ENCODE peak calls at places on chromosomes 6 and 20, in five cellular contexts. Y is left lung; B is CD4-positive, CD25-positive, alpha-beta regulatory T cell; O is neural progenitor cell; T is fibroblast of pulmonary artery. I is an unnamed sample.

GRCh38 chr6:125306756-125307149 is 5.0 kb upstream of the HDDC2 start:
- DNase-seq in T (no peak), B (no peak), O (no peak), Y (no peak), I (no peak)

GRCh38 chr6:157461000-157461915 is 80.3 kb downstream of the ZDHHC14 start:
- DNase-seq in T (peak), Y (no peak), B (no peak), O (peak), I (peak)

GRCh38 chr6:137378100-137378390 is 116.1 kb downstream of the OLIG3 start:
- DNase-seq in O (no peak), B (no peak), T (no peak), Y (no peak), I (no peak)

GRCh38 chr20:13331536-13331935 is 110.5 kb downstream of the ISM1 start:
- DNase-seq in B (no peak), T (peak), O (no peak), Y (no peak), I (no peak)

GRCh38 chr6:17101422-17102257 is at the start of gene STMND1:
- DNase-seq in Y (peak), T (peak), B (no peak), O (peak), I (peak)

GRCh38 chr20:51431321-51431720 is 111.2 kb downstream of the NFATC2 start:
- DNase-seq in T (no peak), O (no peak), Y (no peak), B (no peak), I (no peak)

GRCh38 chr20:9070304-9070703 is 1.4 kb downstream of the PLCB4 start:
- DNase-seq in Y (no peak), O (no peak), B (no peak), T (no peak), I (no peak)

GRCh38 chr20:63023071-63023835 is 16.5 kb upstream of the BHLHE23 start:
- DNase-seq in Y (peak), T (no peak), B (no peak), O (no peak), I (no peak)

GRCh38 chr6:13453771-13454251 is 33.6 kb downstream of the GFOD1 start:
- DNase-seq in O (no peak), Y (no peak), B (no peak), T (peak), I (peak)

GRCh38 chr6:170209354-170210025 is 81.4 kb downstream of the DLL1 start:
- DNase-seq in O (no peak), T (no peak), B (no peak), Y (no peak), I (no peak)

GRCh38 chr20:51389543-51389924 is 153.0 kb downstream of the NFATC2 start:
- DNase-seq in Y (no peak), O (no peak), T (no peak), B (no peak), I (no peak)

GRCh38 chr6:3328145-3328544 is 69.4 kb downstream of the PSMG4 start:
- DNase-seq in B (no peak), Y (no peak), T (peak), O (no peak), I (no peak)

GRCh38 chr20:4633780-4634179 is 87.9 kb upstream of the PRND start:
- DNase-seq in O (no peak), T (peak), Y (no peak), B (no peak), I (peak)

GRCh38 chr6:92977018-92977417 is 442.3 kb downstream of the EPHA7 start:
- DNase-seq in T (no peak), B (no peak), O (no peak), Y (no peak), I (no peak)

GRCh38 chr20:44017905-44018683 is 103.4 kb downstream of the TOX2 start:
- DNase-seq in O (no peak), T (peak), B (no peak), Y (no peak), I (peak)

GRCh38 chr6:86936834-86937218 is 502 bp upstream of the HTR1E start:
- DNase-seq in O (peak), B (no peak), T (no peak), Y (peak), I (no peak)

GRCh38 chr6:36692220-36692619 is 5.4 kb upstream of the RAB44 start:
- DNase-seq in B (no peak), O (no peak), Y (no peak), T (no peak), I (no peak)

GRCh38 chr6:154274175-154274574 is 82.4 kb downstream of the IPCEF1 start:
- DNase-seq in O (no peak), T (no peak), B (no peak), Y (no peak), I (no peak)

DNA sequence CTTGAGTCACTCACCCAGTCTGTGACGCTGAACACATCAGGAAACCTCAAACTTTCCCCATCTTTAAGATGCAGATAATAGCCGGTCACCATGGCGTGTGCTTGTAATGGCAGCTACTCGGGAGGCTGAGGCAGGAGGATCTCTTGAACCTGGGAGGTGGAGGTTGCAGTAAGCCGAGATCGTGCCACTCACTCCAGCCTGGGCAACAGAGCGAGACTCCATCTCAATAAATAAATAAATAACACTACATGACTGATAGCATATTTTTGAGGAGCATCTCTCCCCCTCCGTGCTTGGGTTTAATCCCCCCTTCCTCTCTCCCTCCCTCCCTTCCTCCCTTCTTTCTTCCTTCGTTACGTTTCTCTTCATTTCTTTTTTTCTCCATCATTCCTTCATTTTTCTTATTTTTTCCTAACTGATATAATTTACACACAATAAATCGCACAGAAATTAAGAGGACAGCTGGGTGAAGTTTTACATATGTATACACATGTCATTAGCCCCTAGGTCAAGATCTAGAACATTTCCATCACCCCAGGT is 51.3 kb upstream of the EZR start:
- DNase-seq in Y (no peak), O (no peak), B (no peak), T (no peak), I (no peak)
- H3K4me3 ChIP-seq in Y (no peak), O (no peak), B (peak), T (peak), I (peak)

DNA sequence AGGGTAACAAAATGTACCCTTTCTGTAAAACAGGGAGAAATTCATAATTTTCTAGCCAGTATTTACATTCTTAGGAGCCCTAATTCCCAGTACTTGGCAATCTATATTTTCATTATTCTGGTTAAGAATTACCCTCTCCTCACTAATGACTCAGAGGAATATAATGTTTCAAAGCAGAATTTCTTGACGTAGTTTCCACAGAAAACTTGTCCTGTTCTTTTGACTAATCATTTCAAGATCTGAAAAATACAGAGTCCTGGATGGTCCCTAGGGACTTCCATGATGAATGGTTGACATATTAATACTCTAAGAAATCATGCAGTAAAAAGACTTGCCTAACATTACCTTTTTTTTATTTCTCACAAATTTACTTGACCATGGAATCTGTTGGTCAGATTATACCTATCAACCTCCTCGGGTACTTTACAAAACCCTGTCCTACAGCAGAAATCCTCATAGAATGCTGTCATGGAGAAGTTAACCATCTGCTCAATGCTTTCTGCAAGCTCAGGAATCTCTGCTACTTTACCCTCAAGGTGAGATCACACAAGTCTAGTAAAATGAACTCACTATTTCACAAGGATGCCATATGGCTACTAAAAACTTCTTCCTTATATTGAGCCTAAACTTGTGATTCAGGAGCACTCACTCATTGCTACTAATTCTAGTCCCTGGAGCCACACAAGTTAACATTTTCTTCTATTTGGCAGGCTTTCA is 202.1 kb upstream of the CNR1 start:
- DNase-seq in Y (no peak), B (no peak), O (no peak), T (peak), I (peak)
- H3K4me3 ChIP-seq in Y (no peak), B (no peak), O (no peak), T (no peak), I (no peak)

GRCh38 chr6:70135783-70136182 is 167.1 kb downstream of the COL9A1 start:
- DNase-seq in O (no peak), B (no peak), T (no peak), Y (no peak), I (no peak)
- H3K4me3 ChIP-seq in O (no peak), B (no peak), T (no peak), Y (no peak), I (no peak)

GRCh38 chr6:7540595-7540994 is 876 bp upstream of the DSP start:
- DNase-seq in O (peak), B (no peak), Y (no peak), T (no peak), I (no peak)
- H3K4me3 ChIP-seq in O (peak), B (peak), Y (no peak), T (peak), I (no peak)

GRCh38 chr20:34312024-34312460 is 8.9 kb upstream of the AHCY start:
- DNase-seq in B (no peak), T (no peak), O (peak), Y (no peak), I (no peak)

GRCh38 chr20:34311118-34312023 is 8.2 kb upstream of the AHCY start:
- DNase-seq in T (no peak), Y (no peak), O (peak), B (no peak), I (no peak)

GRCh38 chr20:34309691-34310090 is 6.5 kb upstream of the AHCY start:
- DNase-seq in O (no peak), Y (no peak), T (no peak), B (no peak), I (no peak)

GRCh38 chr20:34312544-34313217 is 9.5 kb upstream of the AHCY start:
- DNase-seq in T (peak), Y (peak), B (peak), O (peak), I (peak)

GRCh38 chr20:34310481-34311117 is 7.4 kb upstream of the AHCY start:
- DNase-seq in O (no peak), B (no peak), Y (no peak), T (no peak), I (no peak)
- H3K4me3 ChIP-seq in O (no peak), B (no peak), Y (no peak), T (no peak), I (no peak)

GRCh38 chr6:31079656-31080261 is 32.6 kb downstream of the C6orf15 start:
- DNase-seq in O (peak), T (peak), B (peak), Y (no peak), I (peak)
- H3K4me3 ChIP-seq in O (no peak), T (no peak), B (peak), Y (no peak), I (no peak)

GRCh38 chr6:10531942-10532341 is 10.8 kb downstream of the GCNT2 start:
- DNase-seq in O (no peak), B (no peak), Y (no peak), T (no peak), I (no peak)

GRCh38 chr6:10535198-10535597 is 14.0 kb downstream of the GCNT2 start:
- DNase-seq in Y (no peak), B (no peak), O (no peak), T (no peak), I (no peak)

GRCh38 chr6:10531513-10531912 is 10.4 kb downstream of the GCNT2 start:
- DNase-seq in T (no peak), B (no peak), Y (no peak), O (no peak), I (no peak)

GRCh38 chr6:10534418-10534760 is 13.2 kb downstream of the GCNT2 start:
- DNase-seq in B (no peak), T (no peak), O (peak), Y (no peak), I (no peak)

GRCh38 chr6:10532392-10532791 is 11.2 kb downstream of the GCNT2 start:
- DNase-seq in T (no peak), B (no peak), O (no peak), Y (no peak), I (no peak)
- H3K4me3 ChIP-seq in T (no peak), B (peak), O (no peak), Y (no peak), I (no peak)

GRCh38 chr6:132910759-132911158 is 96.4 kb downstream of the RPS12 start:
- DNase-seq in O (no peak), T (no peak), B (no peak), Y (no peak), I (no peak)
- H3K4me3 ChIP-seq in O (no peak), T (no peak), B (no peak), Y (no peak), I (no peak)